ENCODE peak calls at places on chromosome 13, in ten cellular contexts. B is A172, P is psoas muscle, T is choroid plexus epithelial cell, K is T-helper 2 cell, N is caudate nucleus, Z is RPMI7951, Y is T-helper 9 cell, R is neural progenitor cell, J is PC-3. A is an unnamed sample.

GRCh38 chr13:45492538-45492937 is 27.8 kb downstream of the COG3 start:
- DNase-seq in B (no peak), P (no peak), T (peak), K (no peak), N (no peak), Z (peak), Y (no peak), R (no peak), J (no peak), A (no peak)

GRCh38 chr13:86201477-86201876 is 402.3 kb upstream of the SLITRK6 start:
- DNase-seq in B (no peak), P (no peak), T (no peak), K (no peak), N (no peak), Z (no peak), Y (no peak), R (no peak), J (no peak), A (no peak)

GRCh38 chr13:94987869-94988268 is 275.5 kb upstream of the SOX21 start:
- DNase-seq in B (peak), P (no peak), T (no peak), K (no peak), N (no peak), Z (no peak), Y (no peak), R (no peak), J (peak), A (peak)

GRCh38 chr13:94224670-94225069 is 254.8 kb downstream of the DCT start:
- DNase-seq in B (no peak), P (no peak), T (no peak), K (no peak), N (no peak), Z (no peak), Y (no peak), R (peak), J (no peak), A (no peak)

GRCh38 chr13:75480691-75481175 is 1.2 kb downstream of the TBC1D4 start:
- DNase-seq in B (no peak), P (peak), T (peak), K (no peak), N (peak), Z (peak), Y (no peak), R (peak), J (peak), A (peak)

GRCh38 chr13:50847501-50847900 is 4.0 kb upstream of the DLEU7 start:
- DNase-seq in B (no peak), P (no peak), T (no peak), K (no peak), N (no peak), Z (no peak), Y (no peak), R (no peak), J (no peak), A (no peak)

GRCh38 chr13:32164622-32165268 is 133.2 kb downstream of the FRY start:
- DNase-seq in B (peak), P (no peak), T (peak), K (no peak), N (no peak), Z (peak), Y (no peak), R (peak), J (peak), A (peak)

GRCh38 chr13:85755123-85755522 is 44.1 kb downstream of the SLITRK6 start:
- DNase-seq in B (no peak), P (no peak), T (peak), K (no peak), N (no peak), Z (no peak), Y (no peak), R (no peak), J (no peak), A (no peak)

GRCh38 chr13:40996433-40997095 is 22.6 kb downstream of the ELF1 start:
- DNase-seq in B (no peak), P (no peak), T (no peak), K (no peak), N (no peak), Z (no peak), Y (no peak), R (no peak), J (no peak), A (no peak)

GRCh38 chr13:33111414-33112110 is 95.3 kb downstream of the KL start:
- DNase-seq in B (no peak), P (no peak), T (peak), K (no peak), N (no peak), Z (no peak), Y (no peak), R (no peak), J (no peak), A (no peak)

GRCh38 chr13:50441141-50441540 is 402.4 kb downstream of the DLEU7 start:
- DNase-seq in B (no peak), P (no peak), T (no peak), K (no peak), N (no peak), Z (no peak), Y (no peak), R (no peak), J (no peak), A (no peak)

GRCh38 chr13:106561551-106562170 is 6.3 kb downstream of the ARGLU1 start:
- DNase-seq in B (no peak), P (no peak), T (peak), K (no peak), N (no peak), Z (peak), Y (no peak), R (peak), J (no peak), A (no peak)

GRCh38 chr13:79541426-79542049 is 60.6 kb downstream of the NDFIP2 start:
- DNase-seq in B (peak), P (no peak), T (peak), K (no peak), N (no peak), Z (peak), Y (no peak), R (peak), J (peak), A (peak)

GRCh38 chr13:40060318-40061007 is 405.0 kb downstream of the COG6 start:
- DNase-seq in B (peak), P (peak), T (peak), K (no peak), N (peak), Z (peak), Y (no peak), R (no peak), J (peak), A (no peak)

GRCh38 chr13:93220073-93220472 is 6.5 kb upstream of the GPC6 start:
- DNase-seq in B (no peak), P (no peak), T (no peak), K (no peak), N (no peak), Z (no peak), Y (no peak), R (no peak), J (no peak), A (no peak)

GRCh38 chr13:60121288-60121687 is 42.4 kb downstream of the DIAPH3 start:
- DNase-seq in B (no peak), P (no peak), T (no peak), K (no peak), N (no peak), Z (no peak), Y (no peak), R (no peak), J (no peak), A (no peak)

GRCh38 chr13:29884671-29885424 is 34.4 kb upstream of the UBL3 start:
- DNase-seq in B (peak), P (no peak), T (no peak), K (no peak), N (peak), Z (peak), Y (no peak), R (peak), J (no peak), A (no peak)

GRCh38 chr13:97391201-97391600 is 42.8 kb upstream of the RAP2A start:
- DNase-seq in B (no peak), P (no peak), T (peak), K (no peak), N (no peak), Z (no peak), Y (no peak), R (no peak), J (no peak), A (no peak)

GRCh38 chr13:80116107-80116506 is 224.8 kb downstream of the SPRY2 start:
- DNase-seq in B (peak), P (no peak), T (peak), K (no peak), N (no peak), Z (peak), Y (no peak), R (no peak), J (peak), A (peak)

GRCh38 chr13:111363591-111363990 is 43.1 kb downstream of the TEX29 start:
- DNase-seq in B (no peak), P (no peak), T (no peak), K (no peak), N (no peak), Z (no peak), Y (no peak), R (no peak), J (no peak), A (no peak)

GRCh38 chr13:48879854-48880253 is 95.9 kb upstream of the FNDC3A start:
- DNase-seq in B (no peak), P (no peak), T (no peak), K (no peak), N (no peak), Z (no peak), Y (no peak), R (no peak), J (no peak), A (no peak)

GRCh38 chr13:21309542-21310172 is 133.2 kb downstream of the MRPL57 start:
- DNase-seq in B (no peak), P (no peak), T (no peak), K (no peak), N (no peak), Z (no peak), Y (no peak), R (no peak), J (no peak), A (no peak)

GRCh38 chr13:93547886-93548285 is 321.3 kb downstream of the GPC6 start:
- DNase-seq in B (peak), P (no peak), T (no peak), K (no peak), N (no peak), Z (no peak), Y (no peak), R (no peak), J (peak), A (no peak)

GRCh38 chr13:57264965-57265364 is 98.0 kb downstream of the PRR20E start:
- DNase-seq in B (no peak), P (no peak), T (no peak), K (no peak), N (no peak), Z (no peak), Y (no peak), R (peak), J (no peak), A (no peak)

GRCh38 chr13:73223372-73223781 is 164.6 kb downstream of the KLF5 start:
- DNase-seq in B (no peak), P (no peak), T (no peak), K (no peak), N (no peak), Z (peak), Y (no peak), R (no peak), J (peak), A (no peak)

GRCh38 chr13:25149670-25150069 is 22.4 kb downstream of the AMER2 start:
- DNase-seq in B (no peak), P (no peak), T (no peak), K (no peak), N (no peak), Z (no peak), Y (no peak), R (no peak), J (no peak), A (no peak)

GRCh38 chr13:36706755-36707154 is 32.9 kb downstream of the SERTM1 start:
- DNase-seq in B (no peak), P (no peak), T (peak), K (no peak), N (no peak), Z (no peak), Y (no peak), R (no peak), J (no peak), A (no peak)

GRCh38 chr13:20354722-20355121 is 122.6 kb upstream of the GJB6 start:
- DNase-seq in B (no peak), P (no peak), T (no peak), K (no peak), N (no peak), Z (no peak), Y (no peak), R (no peak), J (no peak), A (no peak)

GRCh38 chr13:113083402-113084061 is 22.1 kb upstream of the F7 start:
- DNase-seq in B (peak), P (peak), T (no peak), K (peak), N (peak), Z (peak), Y (no peak), R (no peak), J (peak), A (no peak)

GRCh38 chr13:89746554-89746953 is 1600.9 kb upstream of the MIR17HG start:
- DNase-seq in B (no peak), P (no peak), T (peak), K (no peak), N (no peak), Z (no peak), Y (no peak), R (peak), J (no peak), A (no peak)

GRCh38 chr13:73061478-73062275 is 2.9 kb downstream of the KLF5 start:
- DNase-seq in B (no peak), P (no peak), T (peak), K (no peak), N (no peak), Z (no peak), Y (no peak), R (no peak), J (no peak), A (no peak)

GRCh38 chr13:59442946-59443345 is 720.8 kb downstream of the DIAPH3 start:
- DNase-seq in B (no peak), P (no peak), T (peak), K (no peak), N (no peak), Z (no peak), Y (no peak), R (no peak), J (no peak), A (no peak)

GRCh38 chr13:94761407-94761806 is 49.1 kb upstream of the SOX21 start:
- DNase-seq in B (no peak), P (no peak), T (no peak), K (no peak), N (no peak), Z (no peak), Y (no peak), R (peak), J (no peak), A (no peak)

GRCh38 chr13:109840893-109841287 is 54.5 kb upstream of the IRS2 start:
- DNase-seq in B (no peak), P (no peak), T (no peak), K (no peak), N (no peak), Z (no peak), Y (no peak), R (no peak), J (no peak), A (no peak)

GRCh38 chr13:44364019-44364418 is 9.6 kb upstream of the SERP2 start:
- DNase-seq in B (no peak), P (no peak), T (no peak), K (no peak), N (no peak), Z (peak), Y (no peak), R (no peak), J (no peak), A (no peak)